ENCODE peak calls at places on chromosomes 1 and 21, in eight cellular contexts. One of them, this sample, is unnamed.

GRCh38 chr1:65958561-65959350 is 166.1 kb downstream of the PDE4B start:
- DNase-seq in progenitor cell of endocrine pancreas: no peak
- DNase-seq in astrocyte of the cerebellum: peak; percentile 49
- DNase-seq in AML-193: peak; percentile 56
- DNase-seq in H54: no peak
- DNase-seq in KBM-7: peak; percentile 85
- DNase-seq in activated T-helper 9 cell treated with anti-CD3 and anti-CD28 coated beads, Interleukin-2, amount 50 U/mL, for 16 hours: no peak
- DNase-seq in GM19239: peak; percentile 12
- DNase-seq in this sample: no peak

GRCh38 chr1:39657923-39658485 is 13.9 kb downstream of the NT5C1A start:
- DNase-seq in progenitor cell of endocrine pancreas: peak; percentile 37
- DNase-seq in astrocyte of the cerebellum: peak; percentile 18
- DNase-seq in AML-193: peak; percentile 75
- DNase-seq in H54: peak; percentile 81
- DNase-seq in KBM-7: peak; percentile 78
- DNase-seq in activated T-helper 9 cell treated with anti-CD3 and anti-CD28 coated beads, Interleukin-2, amount 50 U/mL, for 16 hours: peak; percentile 45
- DNase-seq in GM19239: peak; percentile 56
- DNase-seq in this sample: no peak

GRCh38 chr1:1680031-1680911 is 12.3 kb downstream of the SLC35E2B start:
- DNase-seq in progenitor cell of endocrine pancreas: no peak
- DNase-seq in astrocyte of the cerebellum: no peak
- DNase-seq in AML-193: no peak
- DNase-seq in H54: no peak
- DNase-seq in KBM-7: no peak
- DNase-seq in activated T-helper 9 cell treated with anti-CD3 and anti-CD28 coated beads, Interleukin-2, amount 50 U/mL, for 16 hours: no peak
- DNase-seq in GM19239: no peak
- DNase-seq in this sample: no peak

GRCh38 chr1:228842094-228842775 is 107.0 kb downstream of the RHOU start:
- DNase-seq in progenitor cell of endocrine pancreas: no peak
- DNase-seq in astrocyte of the cerebellum: peak; percentile 64
- DNase-seq in AML-193: no peak
- DNase-seq in H54: peak; percentile 40
- DNase-seq in KBM-7: no peak
- DNase-seq in activated T-helper 9 cell treated with anti-CD3 and anti-CD28 coated beads, Interleukin-2, amount 50 U/mL, for 16 hours: no peak
- DNase-seq in GM19239: no peak
- DNase-seq in this sample: peak; percentile 72

GRCh38 chr1:204293605-204294365 is 65.9 kb downstream of the PLEKHA6 start:
- DNase-seq in progenitor cell of endocrine pancreas: no peak
- DNase-seq in astrocyte of the cerebellum: no peak
- DNase-seq in AML-193: peak; percentile 22
- DNase-seq in H54: no peak
- DNase-seq in KBM-7: no peak
- DNase-seq in activated T-helper 9 cell treated with anti-CD3 and anti-CD28 coated beads, Interleukin-2, amount 50 U/mL, for 16 hours: no peak
- DNase-seq in GM19239: no peak
- DNase-seq in this sample: no peak

GRCh38 chr21:32887026-32887425 is 115.5 kb upstream of the PAXBP1 start:
- DNase-seq in progenitor cell of endocrine pancreas: no peak
- DNase-seq in astrocyte of the cerebellum: no peak
- DNase-seq in AML-193: no peak
- DNase-seq in H54: no peak
- DNase-seq in KBM-7: no peak
- DNase-seq in activated T-helper 9 cell treated with anti-CD3 and anti-CD28 coated beads, Interleukin-2, amount 50 U/mL, for 16 hours: no peak
- DNase-seq in GM19239: no peak
- DNase-seq in this sample: no peak

GRCh38 chr21:46361937-46362336 is 38.0 kb downstream of the PCNT start:
- DNase-seq in progenitor cell of endocrine pancreas: no peak
- DNase-seq in astrocyte of the cerebellum: no peak
- DNase-seq in AML-193: no peak
- DNase-seq in H54: no peak
- DNase-seq in KBM-7: no peak
- DNase-seq in activated T-helper 9 cell treated with anti-CD3 and anti-CD28 coated beads, Interleukin-2, amount 50 U/mL, for 16 hours: no peak
- DNase-seq in GM19239: no peak
- DNase-seq in this sample: no peak

GRCh38 chr1:184664042-184664659 is 90.5 kb downstream of the EDEM3 start:
- DNase-seq in progenitor cell of endocrine pancreas: peak; percentile 70
- DNase-seq in astrocyte of the cerebellum: peak; percentile 18
- DNase-seq in AML-193: no peak
- DNase-seq in H54: peak; percentile 77
- DNase-seq in KBM-7: peak; percentile 70
- DNase-seq in activated T-helper 9 cell treated with anti-CD3 and anti-CD28 coated beads, Interleukin-2, amount 50 U/mL, for 16 hours: no peak
- DNase-seq in GM19239: peak; percentile 31
- DNase-seq in this sample: peak; percentile 60

GRCh38 chr1:7422081-7422480 is 349.0 kb upstream of the VAMP3 start:
- DNase-seq in progenitor cell of endocrine pancreas: no peak
- DNase-seq in astrocyte of the cerebellum: no peak
- DNase-seq in AML-193: no peak
- DNase-seq in H54: no peak
- DNase-seq in KBM-7: no peak
- DNase-seq in activated T-helper 9 cell treated with anti-CD3 and anti-CD28 coated beads, Interleukin-2, amount 50 U/mL, for 16 hours: no peak
- DNase-seq in GM19239: no peak
- DNase-seq in this sample: no peak

GRCh38 chr1:10528066-10529014 is 53.6 kb downstream of the PEX14 start:
- DNase-seq in progenitor cell of endocrine pancreas: no peak
- DNase-seq in astrocyte of the cerebellum: peak; percentile 83
- DNase-seq in AML-193: no peak
- DNase-seq in H54: peak; percentile 40
- DNase-seq in KBM-7: no peak
- DNase-seq in activated T-helper 9 cell treated with anti-CD3 and anti-CD28 coated beads, Interleukin-2, amount 50 U/mL, for 16 hours: no peak
- DNase-seq in GM19239: no peak
- DNase-seq in this sample: no peak

GRCh38 chr21:38787461-38788274 is 18.1 kb upstream of the ETS2 start:
- DNase-seq in progenitor cell of endocrine pancreas: peak; percentile 64
- DNase-seq in astrocyte of the cerebellum: no peak
- DNase-seq in AML-193: no peak
- DNase-seq in H54: peak; percentile 92
- DNase-seq in KBM-7: peak; percentile 57
- DNase-seq in activated T-helper 9 cell treated with anti-CD3 and anti-CD28 coated beads, Interleukin-2, amount 50 U/mL, for 16 hours: no peak
- DNase-seq in GM19239: no peak
- DNase-seq in this sample: no peak

GRCh38 chr1:84742653-84743052 is 52.4 kb upstream of the SSX2IP start:
- DNase-seq in progenitor cell of endocrine pancreas: no peak
- DNase-seq in astrocyte of the cerebellum: no peak
- DNase-seq in AML-193: no peak
- DNase-seq in H54: peak; percentile 41
- DNase-seq in KBM-7: no peak
- DNase-seq in activated T-helper 9 cell treated with anti-CD3 and anti-CD28 coated beads, Interleukin-2, amount 50 U/mL, for 16 hours: no peak
- DNase-seq in GM19239: no peak
- DNase-seq in this sample: no peak

GRCh38 chr1:23470282-23471070 is 13.5 kb downstream of the ASAP3 start:
- DNase-seq in progenitor cell of endocrine pancreas: no peak
- DNase-seq in astrocyte of the cerebellum: peak; percentile 53
- DNase-seq in AML-193: no peak
- DNase-seq in H54: peak; percentile 39
- DNase-seq in KBM-7: no peak
- DNase-seq in activated T-helper 9 cell treated with anti-CD3 and anti-CD28 coated beads, Interleukin-2, amount 50 U/mL, for 16 hours: no peak
- DNase-seq in GM19239: no peak
- DNase-seq in this sample: no peak

GRCh38 chr21:34704119-34704518 is 35.3 kb downstream of the CLIC6 start:
- DNase-seq in progenitor cell of endocrine pancreas: no peak
- DNase-seq in astrocyte of the cerebellum: peak; percentile 8
- DNase-seq in AML-193: no peak
- DNase-seq in H54: no peak
- DNase-seq in KBM-7: no peak
- DNase-seq in activated T-helper 9 cell treated with anti-CD3 and anti-CD28 coated beads, Interleukin-2, amount 50 U/mL, for 16 hours: no peak
- DNase-seq in GM19239: no peak
- DNase-seq in this sample: no peak

GRCh38 chr1:55959136-55959548 is 620.2 kb downstream of the PLPP3 start:
- DNase-seq in progenitor cell of endocrine pancreas: no peak
- DNase-seq in astrocyte of the cerebellum: no peak
- DNase-seq in AML-193: no peak
- DNase-seq in H54: no peak
- DNase-seq in KBM-7: no peak
- DNase-seq in activated T-helper 9 cell treated with anti-CD3 and anti-CD28 coated beads, Interleukin-2, amount 50 U/mL, for 16 hours: no peak
- DNase-seq in GM19239: no peak
- DNase-seq in this sample: no peak

GRCh38 chr1:225626698-225627097 is 26.2 kb downstream of the ENAH start:
- DNase-seq in progenitor cell of endocrine pancreas: no peak
- DNase-seq in astrocyte of the cerebellum: no peak
- DNase-seq in AML-193: no peak
- DNase-seq in H54: no peak
- DNase-seq in KBM-7: no peak
- DNase-seq in activated T-helper 9 cell treated with anti-CD3 and anti-CD28 coated beads, Interleukin-2, amount 50 U/mL, for 16 hours: no peak
- DNase-seq in GM19239: no peak
- DNase-seq in this sample: no peak

GRCh38 chr1:143735764-143736461 is 235.9 kb downstream of the FAM72C start:
- DNase-seq in progenitor cell of endocrine pancreas: no peak
- DNase-seq in astrocyte of the cerebellum: no peak
- DNase-seq in AML-193: no peak
- DNase-seq in H54: no peak
- DNase-seq in KBM-7: no peak
- DNase-seq in activated T-helper 9 cell treated with anti-CD3 and anti-CD28 coated beads, Interleukin-2, amount 50 U/mL, for 16 hours: no peak
- DNase-seq in GM19239: no peak
- DNase-seq in this sample: no peak

GRCh38 chr1:244350027-244350426 is 101.7 kb downstream of the ADSS2 start:
- DNase-seq in progenitor cell of endocrine pancreas: no peak
- DNase-seq in astrocyte of the cerebellum: no peak
- DNase-seq in AML-193: no peak
- DNase-seq in H54: no peak
- DNase-seq in KBM-7: peak; percentile 56
- DNase-seq in activated T-helper 9 cell treated with anti-CD3 and anti-CD28 coated beads, Interleukin-2, amount 50 U/mL, for 16 hours: no peak
- DNase-seq in GM19239: no peak
- DNase-seq in this sample: no peak

GRCh38 chr21:42560517-42561179 is 47.0 kb downstream of the SLC37A1 start:
- DNase-seq in progenitor cell of endocrine pancreas: no peak
- DNase-seq in astrocyte of the cerebellum: no peak
- DNase-seq in AML-193: no peak
- DNase-seq in H54: no peak
- DNase-seq in KBM-7: no peak
- DNase-seq in activated T-helper 9 cell treated with anti-CD3 and anti-CD28 coated beads, Interleukin-2, amount 50 U/mL, for 16 hours: no peak
- DNase-seq in GM19239: no peak
- DNase-seq in this sample: no peak

GRCh38 chr1:226535626-226536025 is 12.9 kb upstream of the STUM start:
- DNase-seq in progenitor cell of endocrine pancreas: no peak
- DNase-seq in astrocyte of the cerebellum: no peak
- DNase-seq in AML-193: no peak
- DNase-seq in H54: no peak
- DNase-seq in KBM-7: no peak
- DNase-seq in activated T-helper 9 cell treated with anti-CD3 and anti-CD28 coated beads, Interleukin-2, amount 50 U/mL, for 16 hours: no peak
- DNase-seq in GM19239: no peak
- DNase-seq in this sample: no peak

This sample was measured in amygdala.